ENCODE peak calls at places on chromosomes 16 and 17, in four cellular contexts. B, Z, D and J are unnamed samples.

GRCh38 chr17:34259151-34259550 is 4.1 kb downstream of the CCL2 start:
- DNase-seq in B (no peak), D (no peak), Z (no peak), J (no peak)

GRCh38 chr16:80129791-80130190 is 411.0 kb upstream of the DYNLRB2 start:
- DNase-seq in D (no peak), B (no peak), Z (no peak), J (no peak)

GRCh38 chr17:40362696-40363479 is 1.6 kb downstream of the GJD3 start:
- DNase-seq in Z (peak; percentile 91), B (peak; percentile 45), D (peak; percentile 67), J (peak; percentile 77)

GRCh38 chr16:84507011-84507982 is 2.8 kb upstream of the MEAK7 start:
- DNase-seq in Z (no peak), B (no peak), D (no peak), J (no peak)

GRCh38 chr17:45902892-45903346 is 8.6 kb downstream of the MAPT start:
- DNase-seq in D (no peak), Z (peak; percentile 52), B (no peak), J (no peak)

GRCh38 chr17:81085420-81085911 is 50.5 kb downstream of the BAIAP2 start:
- DNase-seq in B (no peak), Z (no peak), D (no peak), J (no peak)

GRCh38 chr17:58452738-58453137 is 35.4 kb upstream of the RNF43 start:
- DNase-seq in B (no peak), D (no peak), Z (no peak), J (no peak)

GRCh38 chr17:79407385-79407784 is 203.5 kb downstream of the RBFOX3 start:
- DNase-seq in D (no peak), B (no peak), Z (no peak), J (no peak)

GRCh38 chr17:61571624-61572023 is 19.4 kb downstream of the NACA2 start:
- DNase-seq in Z (no peak), D (no peak), B (no peak), J (no peak)

GRCh38 chr16:79209308-79209707 is 391.2 kb downstream of the MAF start:
- DNase-seq in Z (no peak), D (no peak), B (no peak), J (no peak)

GRCh38 chr17:59848778-59849177 is 44.0 kb downstream of the TUBD1 start:
- DNase-seq in D (no peak), Z (no peak), B (no peak), J (peak; percentile 64)

GRCh38 chr17:28580925-28581324 is 4.2 kb upstream of the ALDOC start:
- DNase-seq in B (no peak), Z (no peak), D (no peak), J (no peak)